ENCODE peak calls at places on chromosome 21, in nine cellular contexts. E is progenitor cell of endocrine pancreas; S is H54; A is NCI-H1105 treated with DMSO at 0.1 percent for 48 hours; F is SK-N-SH; V is naive thymus-derived CD8-positive, alpha-beta T cell; Y is non-pigmented ciliary epithelial cell; R is epithelial cell of esophagus; K is activated T-cell treated with anti-CD3 and anti-CD28 coated beads for 48 hours. X is an unnamed sample.

GRCh38 chr21:26659181-26659580 is 86.1 kb upstream of the CYYR1 start:
- DNase-seq in E (no peak), S (no peak), A (no peak), F (no peak), V (no peak), Y (no peak), R (peak; percentile 81), K (no peak), X (no peak)

GRCh38 chr21:14070049-14070893 is 140.5 kb downstream of the LIPI start:
- DNase-seq in E (no peak), S (no peak), A (no peak), F (peak; percentile 50), V (no peak), Y (no peak), R (no peak), K (no peak), X (no peak)

GRCh38 chr21:28959367-28960099 is 33.1 kb downstream of the LTN1 start:
- DNase-seq in E (no peak), S (peak; percentile 8), A (no peak), F (no peak), V (no peak), Y (peak; percentile 63), R (peak; percentile 28), K (no peak), X (peak; percentile 50)

GRCh38 chr21:35257413-35257812 is 208.3 kb upstream of the RUNX1 start:
- DNase-seq in E (no peak), S (no peak), A (no peak), F (no peak), V (no peak), Y (peak; percentile 89), R (peak; percentile 95), K (no peak), X (peak; percentile 53)

GRCh38 chr21:43731476-43731875 is 12.5 kb downstream of the PDXK start:
- DNase-seq in E (no peak), S (no peak), A (no peak), F (no peak), V (no peak), Y (no peak), R (no peak), K (no peak), X (no peak)

GRCh38 chr21:37983336-37984095 is 67.3 kb upstream of the KCNJ6 start:
- DNase-seq in E (no peak), S (no peak), A (no peak), F (no peak), V (no peak), Y (peak; percentile 11), R (peak; percentile 46), K (no peak), X (peak; percentile 31)

GRCh38 chr21:31484219-31484618 is 140.2 kb upstream of the TIAM1 start:
- DNase-seq in E (no peak), S (no peak), A (no peak), F (no peak), V (no peak), Y (no peak), R (no peak), K (no peak), X (no peak)

GRCh38 chr21:46286668-46286982 is 483 bp downstream of the YBEY start:
- DNase-seq in E (no peak), S (no peak), A (no peak), F (no peak), V (no peak), Y (no peak), R (no peak), K (no peak), X (no peak)

GRCh38 chr21:45826733-45827692 is 154.6 kb upstream of the COL6A1 start:
- DNase-seq in E (no peak), S (no peak), A (no peak), F (no peak), V (peak; percentile 7), Y (no peak), R (no peak), K (no peak), X (no peak)

GRCh38 chr21:15804247-15804985 is 74.6 kb downstream of the USP25 start:
- DNase-seq in E (no peak), S (no peak), A (peak; percentile 11), F (no peak), V (no peak), Y (no peak), R (no peak), K (no peak), X (no peak)

GRCh38 chr21:39048064-39048463 is 135.2 kb downstream of the PSMG1 start:
- DNase-seq in E (no peak), S (no peak), A (peak; percentile 10), F (peak; percentile 43), V (no peak), Y (no peak), R (peak; percentile 99), K (no peak), X (peak; percentile 10)

GRCh38 chr21:36889401-36889800 is 77.1 kb downstream of the HLCS start:
- DNase-seq in E (no peak), S (no peak), A (no peak), F (no peak), V (no peak), Y (no peak), R (no peak), K (no peak), X (no peak)

GRCh38 chr21:45293214-45293725 is 5.6 kb upstream of the POFUT2 start:
- DNase-seq in E (peak; percentile 8), S (no peak), A (no peak), F (peak; percentile 22), V (no peak), Y (no peak), R (no peak), K (no peak), X (no peak)

GRCh38 chr21:37157938-37158337 is 84.9 kb downstream of the TTC3 start:
- DNase-seq in E (no peak), S (no peak), A (no peak), F (no peak), V (no peak), Y (no peak), R (no peak), K (no peak), X (no peak)

GRCh38 chr21:26522704-26523103 is 50.4 kb downstream of the CYYR1 start:
- DNase-seq in E (no peak), S (no peak), A (no peak), F (peak; percentile 9), V (no peak), Y (no peak), R (no peak), K (no peak), X (no peak)

GRCh38 chr21:45187646-45188045 is 100.0 kb downstream of the POFUT2 start:
- DNase-seq in E (no peak), S (no peak), A (no peak), F (no peak), V (no peak), Y (no peak), R (no peak), K (no peak), X (no peak)

GRCh38 chr21:45640888-45641479 is 2.5 kb upstream of the PCBP3 start:
- DNase-seq in E (no peak), S (no peak), A (no peak), F (no peak), V (no peak), Y (no peak), R (peak; percentile 19), K (no peak), X (no peak)

GRCh38 chr21:35086357-35086756 is 37.3 kb upstream of the RUNX1 start:
- DNase-seq in E (no peak), S (no peak), A (no peak), F (no peak), V (no peak), Y (no peak), R (peak; percentile 87), K (no peak), X (peak; percentile 15)

GRCh38 chr21:36976882-36977651 is 10.6 kb upstream of the HLCS start:
- DNase-seq in E (no peak), S (no peak), A (peak; percentile 7), F (peak; percentile 79), V (no peak), Y (peak; percentile 47), R (peak; percentile 66), K (no peak), X (peak; percentile 71)

GRCh38 chr21:26851109-26851944 is 6.1 kb upstream of the ADAMTS1 start:
- DNase-seq in E (no peak), S (no peak), A (no peak), F (no peak), V (no peak), Y (no peak), R (no peak), K (no peak), X (no peak)

GRCh38 chr21:45110873-45111624 is 36.7 kb downstream of the ADARB1 start:
- DNase-seq in E (no peak), S (no peak), A (no peak), F (no peak), V (no peak), Y (no peak), R (peak; percentile 38), K (no peak), X (no peak)

GRCh38 chr21:33255404-33255803 is 10.8 kb upstream of the IL10RB start:
- DNase-seq in E (no peak), S (no peak), A (no peak), F (no peak), V (no peak), Y (no peak), R (no peak), K (no peak), X (no peak)

GRCh38 chr21:42433946-42434551 is 30.3 kb downstream of the UBASH3A start:
- DNase-seq in E (no peak), S (no peak), A (no peak), F (no peak), V (no peak), Y (no peak), R (peak; percentile 80), K (no peak), X (no peak)

GRCh38 chr21:26751305-26751704 is 93.9 kb downstream of the ADAMTS1 start:
- DNase-seq in E (no peak), S (no peak), A (no peak), F (no peak), V (no peak), Y (no peak), R (no peak), K (no peak), X (no peak)

GRCh38 chr21:27079807-27080206 is 112.9 kb upstream of the ADAMTS5 start:
- DNase-seq in E (no peak), S (no peak), A (no peak), F (no peak), V (no peak), Y (no peak), R (no peak), K (no peak), X (no peak)

GRCh38 chr21:46122241-46122671 is 24.3 kb downstream of the COL6A2 start:
- DNase-seq in E (peak; percentile 3), S (peak; percentile 93), A (no peak), F (no peak), V (no peak), Y (peak; percentile 65), R (peak; percentile 9), K (no peak), X (no peak)

GRCh38 chr21:45972716-45973474 is 8.7 kb upstream of the COL6A1 start:
- DNase-seq in E (no peak), S (no peak), A (peak; percentile 38), F (peak; percentile 80), V (no peak), Y (peak; percentile 40), R (no peak), K (no peak), X (no peak)

GRCh38 chr21:18661842-18662241 is 258.3 kb upstream of the TMPRSS15 start:
- DNase-seq in E (no peak), S (no peak), A (no peak), F (no peak), V (no peak), Y (no peak), R (no peak), K (no peak), X (no peak)

GRCh38 chr21:45582128-45582527 is 39.9 kb upstream of the SLC19A1 start:
- DNase-seq in E (no peak), S (no peak), A (no peak), F (no peak), V (no peak), Y (no peak), R (no peak), K (no peak), X (no peak)

GRCh38 chr21:25421327-25422028 is 185.8 kb downstream of the MRPL39 start:
- DNase-seq in E (no peak), S (peak; percentile 12), A (peak; percentile 19), F (no peak), V (peak; percentile 30), Y (peak; percentile 28), R (peak; percentile 56), K (peak; percentile 41), X (peak; percentile 20)

GRCh38 chr21:45550552-45551210 is 8.4 kb upstream of the SLC19A1 start:
- DNase-seq in E (no peak), S (no peak), A (no peak), F (no peak), V (no peak), Y (no peak), R (no peak), K (peak; percentile 54), X (no peak)

X was measured in HTR-8/SVneo.